ENCODE peak calls at places on chromosomes 7 and 10, in ten cellular contexts. One of them, this sample, is unnamed.

GRCh38 chr10:5611899-5612680 is 54.3 kb downstream of the ASB13 start:
- DNase-seq in naive thymus-derived CD4-positive, alpha-beta T cell: no peak
- DNase-seq in stimulated activated CD4-positive, alpha-beta T cell treated with anti-CD3 and anti-CD28 coated beads, Interleukin-2, amount 100 ng/mL, for 24 hours: no peak
- DNase-seq in cardiac muscle cell: no peak
- DNase-seq in T-helper 2 cell: no peak
- DNase-seq in KBM-7: no peak
- DNase-seq in stimulated activated CD8-positive, alpha-beta memory T cell treated with anti-CD3 and anti-CD28 coated beads, Interleukin-15, amount 100 ng/mL, for 48 hours: no peak
- DNase-seq in GM20000: no peak
- DNase-seq in fibroblast of lung: no peak
- DNase-seq in HTR-8/SVneo: no peak
- DNase-seq in this sample: no peak

GRCh38 chr10:30553625-30554442 is 75.7 kb downstream of the LYZL2 start:
- DNase-seq in naive thymus-derived CD4-positive, alpha-beta T cell: no peak
- DNase-seq in stimulated activated CD4-positive, alpha-beta T cell treated with anti-CD3 and anti-CD28 coated beads, Interleukin-2, amount 100 ng/mL, for 24 hours: no peak
- DNase-seq in cardiac muscle cell: peak; percentile 86
- DNase-seq in T-helper 2 cell: no peak
- DNase-seq in KBM-7: peak; percentile 62
- DNase-seq in stimulated activated CD8-positive, alpha-beta memory T cell treated with anti-CD3 and anti-CD28 coated beads, Interleukin-15, amount 100 ng/mL, for 48 hours: no peak
- DNase-seq in GM20000: no peak
- DNase-seq in fibroblast of lung: peak; percentile 70
- DNase-seq in HTR-8/SVneo: no peak
- DNase-seq in this sample: peak; percentile 61

GRCh38 chr10:44510716-44511115 is 125.8 kb upstream of the CXCL12 start:
- DNase-seq in naive thymus-derived CD4-positive, alpha-beta T cell: no peak
- DNase-seq in stimulated activated CD4-positive, alpha-beta T cell treated with anti-CD3 and anti-CD28 coated beads, Interleukin-2, amount 100 ng/mL, for 24 hours: no peak
- DNase-seq in cardiac muscle cell: peak; percentile 16
- DNase-seq in T-helper 2 cell: no peak
- DNase-seq in KBM-7: no peak
- DNase-seq in stimulated activated CD8-positive, alpha-beta memory T cell treated with anti-CD3 and anti-CD28 coated beads, Interleukin-15, amount 100 ng/mL, for 48 hours: no peak
- DNase-seq in GM20000: no peak
- DNase-seq in fibroblast of lung: no peak
- DNase-seq in HTR-8/SVneo: no peak
- DNase-seq in this sample: peak; percentile 37

GRCh38 chr10:88062798-88063472 is 199.5 kb downstream of the PTEN start:
- DNase-seq in naive thymus-derived CD4-positive, alpha-beta T cell: no peak
- DNase-seq in stimulated activated CD4-positive, alpha-beta T cell treated with anti-CD3 and anti-CD28 coated beads, Interleukin-2, amount 100 ng/mL, for 24 hours: no peak
- DNase-seq in cardiac muscle cell: peak; percentile 34
- DNase-seq in T-helper 2 cell: no peak
- DNase-seq in KBM-7: no peak
- DNase-seq in stimulated activated CD8-positive, alpha-beta memory T cell treated with anti-CD3 and anti-CD28 coated beads, Interleukin-15, amount 100 ng/mL, for 48 hours: no peak
- DNase-seq in GM20000: no peak
- DNase-seq in fibroblast of lung: peak; percentile 69
- DNase-seq in HTR-8/SVneo: no peak
- DNase-seq in this sample: peak; percentile 54

GRCh38 chr7:27784399-27785053 is 44.6 kb downstream of the TAX1BP1 start:
- DNase-seq in naive thymus-derived CD4-positive, alpha-beta T cell: peak; percentile 43
- DNase-seq in stimulated activated CD4-positive, alpha-beta T cell treated with anti-CD3 and anti-CD28 coated beads, Interleukin-2, amount 100 ng/mL, for 24 hours: peak; percentile 36
- DNase-seq in cardiac muscle cell: peak; percentile 63
- DNase-seq in T-helper 2 cell: no peak
- DNase-seq in KBM-7: peak; percentile 76
- DNase-seq in stimulated activated CD8-positive, alpha-beta memory T cell treated with anti-CD3 and anti-CD28 coated beads, Interleukin-15, amount 100 ng/mL, for 48 hours: no peak
- DNase-seq in GM20000: peak; percentile 4
- DNase-seq in fibroblast of lung: peak; percentile 68
- DNase-seq in HTR-8/SVneo: peak; percentile 42
- DNase-seq in this sample: peak; percentile 62

GRCh38 chr10:133164816-133165555 is 5.0 kb downstream of the KNDC1 start:
- DNase-seq in naive thymus-derived CD4-positive, alpha-beta T cell: no peak
- DNase-seq in stimulated activated CD4-positive, alpha-beta T cell treated with anti-CD3 and anti-CD28 coated beads, Interleukin-2, amount 100 ng/mL, for 24 hours: no peak
- DNase-seq in cardiac muscle cell: no peak
- DNase-seq in T-helper 2 cell: no peak
- DNase-seq in KBM-7: no peak
- DNase-seq in stimulated activated CD8-positive, alpha-beta memory T cell treated with anti-CD3 and anti-CD28 coated beads, Interleukin-15, amount 100 ng/mL, for 48 hours: no peak
- DNase-seq in GM20000: no peak
- DNase-seq in fibroblast of lung: no peak
- DNase-seq in HTR-8/SVneo: no peak
- DNase-seq in this sample: no peak

GRCh38 chr7:39428221-39428620 is 138.0 kb upstream of the YAE1 start:
- DNase-seq in naive thymus-derived CD4-positive, alpha-beta T cell: no peak
- DNase-seq in stimulated activated CD4-positive, alpha-beta T cell treated with anti-CD3 and anti-CD28 coated beads, Interleukin-2, amount 100 ng/mL, for 24 hours: no peak
- DNase-seq in cardiac muscle cell: peak; percentile 79
- DNase-seq in T-helper 2 cell: no peak
- DNase-seq in KBM-7: no peak
- DNase-seq in stimulated activated CD8-positive, alpha-beta memory T cell treated with anti-CD3 and anti-CD28 coated beads, Interleukin-15, amount 100 ng/mL, for 48 hours: no peak
- DNase-seq in GM20000: no peak
- DNase-seq in fibroblast of lung: peak; percentile 52
- DNase-seq in HTR-8/SVneo: peak; percentile 51
- DNase-seq in this sample: peak; percentile 84

GRCh38 chr7:69722836-69723235 is 124.6 kb downstream of the AUTS2 start:
- DNase-seq in naive thymus-derived CD4-positive, alpha-beta T cell: no peak
- DNase-seq in stimulated activated CD4-positive, alpha-beta T cell treated with anti-CD3 and anti-CD28 coated beads, Interleukin-2, amount 100 ng/mL, for 24 hours: no peak
- DNase-seq in cardiac muscle cell: no peak
- DNase-seq in T-helper 2 cell: no peak
- DNase-seq in KBM-7: no peak
- DNase-seq in stimulated activated CD8-positive, alpha-beta memory T cell treated with anti-CD3 and anti-CD28 coated beads, Interleukin-15, amount 100 ng/mL, for 48 hours: no peak
- DNase-seq in GM20000: no peak
- DNase-seq in fibroblast of lung: peak; percentile 9
- DNase-seq in HTR-8/SVneo: no peak
- DNase-seq in this sample: no peak

GRCh38 chr10:6202098-6202683 is 541 bp upstream of the PFKFB3 start:
- DNase-seq in naive thymus-derived CD4-positive, alpha-beta T cell: no peak
- DNase-seq in stimulated activated CD4-positive, alpha-beta T cell treated with anti-CD3 and anti-CD28 coated beads, Interleukin-2, amount 100 ng/mL, for 24 hours: no peak
- DNase-seq in cardiac muscle cell: no peak
- DNase-seq in T-helper 2 cell: no peak
- DNase-seq in KBM-7: no peak
- DNase-seq in stimulated activated CD8-positive, alpha-beta memory T cell treated with anti-CD3 and anti-CD28 coated beads, Interleukin-15, amount 100 ng/mL, for 48 hours: no peak
- DNase-seq in GM20000: peak; percentile 25
- DNase-seq in fibroblast of lung: no peak
- DNase-seq in HTR-8/SVneo: no peak
- DNase-seq in this sample: no peak

GRCh38 chr7:156650042-156650441 is 9.5 kb downstream of the RNF32 start:
- DNase-seq in naive thymus-derived CD4-positive, alpha-beta T cell: no peak
- DNase-seq in stimulated activated CD4-positive, alpha-beta T cell treated with anti-CD3 and anti-CD28 coated beads, Interleukin-2, amount 100 ng/mL, for 24 hours: no peak
- DNase-seq in cardiac muscle cell: no peak
- DNase-seq in T-helper 2 cell: no peak
- DNase-seq in KBM-7: peak; percentile 29
- DNase-seq in stimulated activated CD8-positive, alpha-beta memory T cell treated with anti-CD3 and anti-CD28 coated beads, Interleukin-15, amount 100 ng/mL, for 48 hours: no peak
- DNase-seq in GM20000: peak; percentile 52
- DNase-seq in fibroblast of lung: no peak
- DNase-seq in HTR-8/SVneo: no peak
- DNase-seq in this sample: no peak

GRCh38 chr7:157721468-157722136 is 384.8 kb downstream of the DNAJB6 start:
- DNase-seq in naive thymus-derived CD4-positive, alpha-beta T cell: no peak
- DNase-seq in stimulated activated CD4-positive, alpha-beta T cell treated with anti-CD3 and anti-CD28 coated beads, Interleukin-2, amount 100 ng/mL, for 24 hours: no peak
- DNase-seq in cardiac muscle cell: no peak
- DNase-seq in T-helper 2 cell: no peak
- DNase-seq in KBM-7: no peak
- DNase-seq in stimulated activated CD8-positive, alpha-beta memory T cell treated with anti-CD3 and anti-CD28 coated beads, Interleukin-15, amount 100 ng/mL, for 48 hours: no peak
- DNase-seq in GM20000: no peak
- DNase-seq in fibroblast of lung: no peak
- DNase-seq in HTR-8/SVneo: no peak
- DNase-seq in this sample: no peak

GRCh38 chr7:31950101-31950755 is 120.0 kb downstream of the PDE1C start:
- DNase-seq in naive thymus-derived CD4-positive, alpha-beta T cell: no peak
- DNase-seq in stimulated activated CD4-positive, alpha-beta T cell treated with anti-CD3 and anti-CD28 coated beads, Interleukin-2, amount 100 ng/mL, for 24 hours: no peak
- DNase-seq in cardiac muscle cell: peak; percentile 14
- DNase-seq in T-helper 2 cell: no peak
- DNase-seq in KBM-7: peak; percentile 75
- DNase-seq in stimulated activated CD8-positive, alpha-beta memory T cell treated with anti-CD3 and anti-CD28 coated beads, Interleukin-15, amount 100 ng/mL, for 48 hours: no peak
- DNase-seq in GM20000: no peak
- DNase-seq in fibroblast of lung: peak; percentile 26
- DNase-seq in HTR-8/SVneo: no peak
- DNase-seq in this sample: peak; percentile 11

GRCh38 chr10:22156750-22157149 is 61.1 kb downstream of the EBLN1 start:
- DNase-seq in naive thymus-derived CD4-positive, alpha-beta T cell: no peak
- DNase-seq in stimulated activated CD4-positive, alpha-beta T cell treated with anti-CD3 and anti-CD28 coated beads, Interleukin-2, amount 100 ng/mL, for 24 hours: no peak
- DNase-seq in cardiac muscle cell: peak; percentile 20
- DNase-seq in T-helper 2 cell: no peak
- DNase-seq in KBM-7: no peak
- DNase-seq in stimulated activated CD8-positive, alpha-beta memory T cell treated with anti-CD3 and anti-CD28 coated beads, Interleukin-15, amount 100 ng/mL, for 48 hours: no peak
- DNase-seq in GM20000: no peak
- DNase-seq in fibroblast of lung: no peak
- DNase-seq in HTR-8/SVneo: no peak
- DNase-seq in this sample: no peak

GRCh38 chr7:23216021-23216420 is 30.6 kb upstream of the GPNMB start:
- DNase-seq in naive thymus-derived CD4-positive, alpha-beta T cell: no peak
- DNase-seq in stimulated activated CD4-positive, alpha-beta T cell treated with anti-CD3 and anti-CD28 coated beads, Interleukin-2, amount 100 ng/mL, for 24 hours: no peak
- DNase-seq in cardiac muscle cell: no peak
- DNase-seq in T-helper 2 cell: no peak
- DNase-seq in KBM-7: peak; percentile 52
- DNase-seq in stimulated activated CD8-positive, alpha-beta memory T cell treated with anti-CD3 and anti-CD28 coated beads, Interleukin-15, amount 100 ng/mL, for 48 hours: no peak
- DNase-seq in GM20000: no peak
- DNase-seq in fibroblast of lung: no peak
- DNase-seq in HTR-8/SVneo: no peak
- DNase-seq in this sample: peak; percentile 11

GRCh38 chr7:123432601-123433000 is 101.8 kb downstream of the IQUB start:
- DNase-seq in naive thymus-derived CD4-positive, alpha-beta T cell: no peak
- DNase-seq in stimulated activated CD4-positive, alpha-beta T cell treated with anti-CD3 and anti-CD28 coated beads, Interleukin-2, amount 100 ng/mL, for 24 hours: no peak
- DNase-seq in cardiac muscle cell: no peak
- DNase-seq in T-helper 2 cell: no peak
- DNase-seq in KBM-7: no peak
- DNase-seq in stimulated activated CD8-positive, alpha-beta memory T cell treated with anti-CD3 and anti-CD28 coated beads, Interleukin-15, amount 100 ng/mL, for 48 hours: no peak
- DNase-seq in GM20000: no peak
- DNase-seq in fibroblast of lung: no peak
- DNase-seq in HTR-8/SVneo: no peak
- DNase-seq in this sample: no peak

GRCh38 chr7:84729284-84729683 is 457.6 kb downstream of the SEMA3D start:
- DNase-seq in naive thymus-derived CD4-positive, alpha-beta T cell: no peak
- DNase-seq in stimulated activated CD4-positive, alpha-beta T cell treated with anti-CD3 and anti-CD28 coated beads, Interleukin-2, amount 100 ng/mL, for 24 hours: no peak
- DNase-seq in cardiac muscle cell: peak; percentile 62
- DNase-seq in T-helper 2 cell: no peak
- DNase-seq in KBM-7: no peak
- DNase-seq in stimulated activated CD8-positive, alpha-beta memory T cell treated with anti-CD3 and anti-CD28 coated beads, Interleukin-15, amount 100 ng/mL, for 48 hours: no peak
- DNase-seq in GM20000: no peak
- DNase-seq in fibroblast of lung: no peak
- DNase-seq in HTR-8/SVneo: no peak
- DNase-seq in this sample: peak; percentile 76

GRCh38 chr10:86632009-86632800 is 22.1 kb upstream of the OPN4 start:
- DNase-seq in naive thymus-derived CD4-positive, alpha-beta T cell: no peak
- DNase-seq in stimulated activated CD4-positive, alpha-beta T cell treated with anti-CD3 and anti-CD28 coated beads, Interleukin-2, amount 100 ng/mL, for 24 hours: no peak
- DNase-seq in cardiac muscle cell: peak; percentile 25
- DNase-seq in T-helper 2 cell: no peak
- DNase-seq in KBM-7: no peak
- DNase-seq in stimulated activated CD8-positive, alpha-beta memory T cell treated with anti-CD3 and anti-CD28 coated beads, Interleukin-15, amount 100 ng/mL, for 48 hours: no peak
- DNase-seq in GM20000: no peak
- DNase-seq in fibroblast of lung: peak; percentile 20
- DNase-seq in HTR-8/SVneo: no peak
- DNase-seq in this sample: peak; percentile 21

GRCh38 chr7:2063562-2064360 is 169.0 kb downstream of the MAD1L1 start:
- DNase-seq in naive thymus-derived CD4-positive, alpha-beta T cell: no peak
- DNase-seq in stimulated activated CD4-positive, alpha-beta T cell treated with anti-CD3 and anti-CD28 coated beads, Interleukin-2, amount 100 ng/mL, for 24 hours: no peak
- DNase-seq in cardiac muscle cell: peak; percentile 20
- DNase-seq in T-helper 2 cell: no peak
- DNase-seq in KBM-7: no peak
- DNase-seq in stimulated activated CD8-positive, alpha-beta memory T cell treated with anti-CD3 and anti-CD28 coated beads, Interleukin-15, amount 100 ng/mL, for 48 hours: no peak
- DNase-seq in GM20000: no peak
- DNase-seq in fibroblast of lung: peak; percentile 27
- DNase-seq in HTR-8/SVneo: no peak
- DNase-seq in this sample: peak; percentile 39

GRCh38 chr7:93407239-93407638 is 167.3 kb downstream of the CALCR start:
- DNase-seq in naive thymus-derived CD4-positive, alpha-beta T cell: no peak
- DNase-seq in stimulated activated CD4-positive, alpha-beta T cell treated with anti-CD3 and anti-CD28 coated beads, Interleukin-2, amount 100 ng/mL, for 24 hours: no peak
- DNase-seq in cardiac muscle cell: no peak
- DNase-seq in T-helper 2 cell: no peak
- DNase-seq in KBM-7: no peak
- DNase-seq in stimulated activated CD8-positive, alpha-beta memory T cell treated with anti-CD3 and anti-CD28 coated beads, Interleukin-15, amount 100 ng/mL, for 48 hours: no peak
- DNase-seq in GM20000: no peak
- DNase-seq in fibroblast of lung: no peak
- DNase-seq in HTR-8/SVneo: no peak
- DNase-seq in this sample: no peak

GRCh38 chr10:100341953-100342626 is 4.9 kb upstream of the SCD start:
- DNase-seq in naive thymus-derived CD4-positive, alpha-beta T cell: peak; percentile 41
- DNase-seq in stimulated activated CD4-positive, alpha-beta T cell treated with anti-CD3 and anti-CD28 coated beads, Interleukin-2, amount 100 ng/mL, for 24 hours: peak; percentile 45
- DNase-seq in cardiac muscle cell: peak; percentile 76
- DNase-seq in T-helper 2 cell: no peak
- DNase-seq in KBM-7: peak; percentile 76
- DNase-seq in stimulated activated CD8-positive, alpha-beta memory T cell treated with anti-CD3 and anti-CD28 coated beads, Interleukin-15, amount 100 ng/mL, for 48 hours: peak; percentile 16
- DNase-seq in GM20000: peak; percentile 66
- DNase-seq in fibroblast of lung: peak; percentile 63
- DNase-seq in HTR-8/SVneo: peak; percentile 89
- DNase-seq in this sample: peak; percentile 75

GRCh38 chr7:36406156-36406555 is 16.5 kb downstream of the ANLN start:
- DNase-seq in naive thymus-derived CD4-positive, alpha-beta T cell: no peak
- DNase-seq in stimulated activated CD4-positive, alpha-beta T cell treated with anti-CD3 and anti-CD28 coated beads, Interleukin-2, amount 100 ng/mL, for 24 hours: no peak
- DNase-seq in cardiac muscle cell: peak; percentile 18
- DNase-seq in T-helper 2 cell: no peak
- DNase-seq in KBM-7: no peak
- DNase-seq in stimulated activated CD8-positive, alpha-beta memory T cell treated with anti-CD3 and anti-CD28 coated beads, Interleukin-15, amount 100 ng/mL, for 48 hours: no peak
- DNase-seq in GM20000: no peak
- DNase-seq in fibroblast of lung: no peak
- DNase-seq in HTR-8/SVneo: no peak
- DNase-seq in this sample: peak; percentile 13

GRCh38 chr10:6721964-6722615 is 142.0 kb upstream of the PRKCQ start:
- DNase-seq in naive thymus-derived CD4-positive, alpha-beta T cell: no peak
- DNase-seq in stimulated activated CD4-positive, alpha-beta T cell treated with anti-CD3 and anti-CD28 coated beads, Interleukin-2, amount 100 ng/mL, for 24 hours: no peak
- DNase-seq in cardiac muscle cell: peak; percentile 92
- DNase-seq in T-helper 2 cell: no peak
- DNase-seq in KBM-7: no peak
- DNase-seq in stimulated activated CD8-positive, alpha-beta memory T cell treated with anti-CD3 and anti-CD28 coated beads, Interleukin-15, amount 100 ng/mL, for 48 hours: no peak
- DNase-seq in GM20000: no peak
- DNase-seq in fibroblast of lung: peak; percentile 97
- DNase-seq in HTR-8/SVneo: peak; percentile 66
- DNase-seq in this sample: peak; percentile 94

GRCh38 chr10:66292456-66292855 is 633.4 kb upstream of the LRRTM3 start:
- DNase-seq in naive thymus-derived CD4-positive, alpha-beta T cell: no peak
- DNase-seq in stimulated activated CD4-positive, alpha-beta T cell treated with anti-CD3 and anti-CD28 coated beads, Interleukin-2, amount 100 ng/mL, for 24 hours: no peak
- DNase-seq in cardiac muscle cell: no peak
- DNase-seq in T-helper 2 cell: no peak
- DNase-seq in KBM-7: no peak
- DNase-seq in stimulated activated CD8-positive, alpha-beta memory T cell treated with anti-CD3 and anti-CD28 coated beads, Interleukin-15, amount 100 ng/mL, for 48 hours: no peak
- DNase-seq in GM20000: no peak
- DNase-seq in fibroblast of lung: no peak
- DNase-seq in HTR-8/SVneo: no peak
- DNase-seq in this sample: no peak

GRCh38 chr10:12337973-12338372 is 11.4 kb upstream of the CAMK1D start:
- DNase-seq in naive thymus-derived CD4-positive, alpha-beta T cell: no peak
- DNase-seq in stimulated activated CD4-positive, alpha-beta T cell treated with anti-CD3 and anti-CD28 coated beads, Interleukin-2, amount 100 ng/mL, for 24 hours: no peak
- DNase-seq in cardiac muscle cell: no peak
- DNase-seq in T-helper 2 cell: no peak
- DNase-seq in KBM-7: no peak
- DNase-seq in stimulated activated CD8-positive, alpha-beta memory T cell treated with anti-CD3 and anti-CD28 coated beads, Interleukin-15, amount 100 ng/mL, for 48 hours: no peak
- DNase-seq in GM20000: no peak
- DNase-seq in fibroblast of lung: no peak
- DNase-seq in HTR-8/SVneo: no peak
- DNase-seq in this sample: no peak

GRCh38 chr10:59388577-59388976 is 26.2 kb upstream of the FAM13C start:
- DNase-seq in naive thymus-derived CD4-positive, alpha-beta T cell: no peak
- DNase-seq in stimulated activated CD4-positive, alpha-beta T cell treated with anti-CD3 and anti-CD28 coated beads, Interleukin-2, amount 100 ng/mL, for 24 hours: no peak
- DNase-seq in cardiac muscle cell: no peak
- DNase-seq in T-helper 2 cell: no peak
- DNase-seq in KBM-7: no peak
- DNase-seq in stimulated activated CD8-positive, alpha-beta memory T cell treated with anti-CD3 and anti-CD28 coated beads, Interleukin-15, amount 100 ng/mL, for 48 hours: no peak
- DNase-seq in GM20000: no peak
- DNase-seq in fibroblast of lung: no peak
- DNase-seq in HTR-8/SVneo: no peak
- DNase-seq in this sample: no peak

GRCh38 chr7:116455009-116455408 is 44.5 kb upstream of the CAV2 start:
- DNase-seq in naive thymus-derived CD4-positive, alpha-beta T cell: no peak
- DNase-seq in stimulated activated CD4-positive, alpha-beta T cell treated with anti-CD3 and anti-CD28 coated beads, Interleukin-2, amount 100 ng/mL, for 24 hours: no peak
- DNase-seq in cardiac muscle cell: peak; percentile 27
- DNase-seq in T-helper 2 cell: no peak
- DNase-seq in KBM-7: no peak
- DNase-seq in stimulated activated CD8-positive, alpha-beta memory T cell treated with anti-CD3 and anti-CD28 coated beads, Interleukin-15, amount 100 ng/mL, for 48 hours: no peak
- DNase-seq in GM20000: no peak
- DNase-seq in fibroblast of lung: peak; percentile 75
- DNase-seq in HTR-8/SVneo: no peak
- DNase-seq in this sample: peak; percentile 40

GRCh38 chr7:54813398-54813797 is 54.4 kb upstream of the SEC61G start:
- DNase-seq in naive thymus-derived CD4-positive, alpha-beta T cell: no peak
- DNase-seq in stimulated activated CD4-positive, alpha-beta T cell treated with anti-CD3 and anti-CD28 coated beads, Interleukin-2, amount 100 ng/mL, for 24 hours: no peak
- DNase-seq in cardiac muscle cell: no peak
- DNase-seq in T-helper 2 cell: no peak
- DNase-seq in KBM-7: no peak
- DNase-seq in stimulated activated CD8-positive, alpha-beta memory T cell treated with anti-CD3 and anti-CD28 coated beads, Interleukin-15, amount 100 ng/mL, for 48 hours: no peak
- DNase-seq in GM20000: no peak
- DNase-seq in fibroblast of lung: no peak
- DNase-seq in HTR-8/SVneo: no peak
- DNase-seq in this sample: no peak

GRCh38 chr10:21494221-21495001 is 31.1 kb downstream of the SKIDA1 start:
- DNase-seq in naive thymus-derived CD4-positive, alpha-beta T cell: no peak
- DNase-seq in stimulated activated CD4-positive, alpha-beta T cell treated with anti-CD3 and anti-CD28 coated beads, Interleukin-2, amount 100 ng/mL, for 24 hours: peak; percentile 29
- DNase-seq in cardiac muscle cell: peak; percentile 65
- DNase-seq in T-helper 2 cell: no peak
- DNase-seq in KBM-7: peak; percentile 63
- DNase-seq in stimulated activated CD8-positive, alpha-beta memory T cell treated with anti-CD3 and anti-CD28 coated beads, Interleukin-15, amount 100 ng/mL, for 48 hours: no peak
- DNase-seq in GM20000: peak; percentile 58
- DNase-seq in fibroblast of lung: peak; percentile 37
- DNase-seq in HTR-8/SVneo: no peak
- DNase-seq in this sample: peak; percentile 39